ENCODE peak calls at places on chromosomes 5 and 9, in five cellular contexts. Q, B, G, V and J are unnamed samples.

GRCh38 chr5:34652466-34652865 is 3.7 kb upstream of the RAI14 start:
- DNase-seq in Q (no peak), B (no peak), G (no peak), V (no peak), J (no peak)

GRCh38 chr5:57754616-57755015 is 272.0 kb upstream of the ACTBL2 start:
- DNase-seq in Q (no peak), B (peak), G (no peak), V (no peak), J (peak)

GRCh38 chr5:172451771-172452197 is 2.5 kb downstream of the SH3PXD2B start:
- DNase-seq in Q (peak), B (peak), G (no peak), V (peak), J (peak)

GRCh38 chr5:72115277-72115676 is 8.0 kb downstream of the MAP1B start:
- DNase-seq in Q (no peak), B (no peak), G (no peak), V (no peak), J (no peak)

GRCh38 chr5:160250226-160250625 is 20.9 kb downstream of the FABP6 start:
- DNase-seq in Q (no peak), B (no peak), G (no peak), V (no peak), J (no peak)

GRCh38 chr9:107650321-107650720 is 160.8 kb upstream of the KLF4 start:
- DNase-seq in Q (no peak), B (no peak), G (no peak), V (no peak), J (no peak)

GRCh38 chr9:134014946-134015345 is 10.3 kb upstream of the BRD3OS start:
- DNase-seq in Q (no peak), B (peak), G (no peak), V (no peak), J (peak)

GRCh38 chr5:54807421-54807820 is 178.0 kb downstream of the ESM1 start:
- DNase-seq in Q (no peak), B (peak), G (no peak), V (peak), J (peak)

GRCh38 chr5:111755942-111756353 is 1.0 kb downstream of the NREP start:
- DNase-seq in Q (no peak), B (no peak), G (no peak), V (no peak), J (no peak)

GRCh38 chr9:136686794-136687711 is at the start of gene AGPAT2:
- DNase-seq in Q (peak), B (no peak), G (peak), V (peak), J (peak)

GRCh38 chr9:121274851-121275250 is 6.9 kb downstream of the GSN start:
- DNase-seq in Q (no peak), B (no peak), G (no peak), V (no peak), J (no peak)

GRCh38 chr9:101791938-101792337 is 53.5 kb upstream of the GRIN3A start:
- DNase-seq in Q (no peak), B (peak), G (no peak), V (peak), J (peak)

GRCh38 chr9:108994695-108995094 is 18.6 kb downstream of the CTNNAL1 start:
- DNase-seq in Q (peak), B (peak), G (peak), V (no peak), J (peak)

GRCh38 chr5:147805030-147805454 is 22.5 kb upstream of the JAKMIP2 start:
- DNase-seq in Q (no peak), B (peak), G (peak), V (no peak), J (peak)

GRCh38 chr5:73617510-73618279 is 8.3 kb upstream of the ARHGEF28 start:
- DNase-seq in Q (no peak), B (peak), G (no peak), V (no peak), J (peak)

GRCh38 chr5:160021818-160022446 is 13.0 kb downstream of the TTC1 start:
- DNase-seq in Q (no peak), B (peak), G (no peak), V (peak), J (peak)

GRCh38 chr5:95959964-95960801 is 1.5 kb downstream of the ELL2 start:
- DNase-seq in Q (no peak), B (no peak), G (no peak), V (peak), J (no peak)

GRCh38 chr5:136364307-136364706 is 1.0 kb downstream of the TRPC7 start:
- DNase-seq in Q (no peak), B (no peak), G (no peak), V (peak), J (peak)

GRCh38 chr5:53965459-53965858 is 344.9 kb downstream of the ARL15 start:
- DNase-seq in Q (no peak), B (no peak), G (no peak), V (no peak), J (no peak)

GRCh38 chr5:71705416-71705815 is 13.7 kb upstream of the CARTPT start:
- DNase-seq in Q (no peak), B (no peak), G (no peak), V (no peak), J (no peak)

GRCh38 chr5:122726990-122727616 is 47.8 kb upstream of the SNX2 start:
- DNase-seq in Q (no peak), B (peak), G (no peak), V (peak), J (peak)

GRCh38 chr5:179378441-179379271 is 33.4 kb upstream of the ADAMTS2 start:
- DNase-seq in Q (no peak), B (no peak), G (no peak), V (no peak), J (no peak)

GRCh38 chr9:127555830-127556820 is 56.0 kb upstream of the STXBP1 start:
- DNase-seq in Q (peak), B (peak), G (peak), V (peak), J (peak)

GRCh38 chr5:150585781-150586461 is 54.5 kb upstream of the SYNPO start:
- DNase-seq in Q (peak), B (no peak), G (peak), V (no peak), J (no peak)

GRCh38 chr5:96658272-96658671 is 3.9 kb upstream of the CAST start:
- DNase-seq in Q (no peak), B (no peak), G (no peak), V (no peak), J (no peak)

GRCh38 chr5:171711631-171712030 is 74.0 kb upstream of the SMIM23 start:
- DNase-seq in Q (no peak), B (no peak), G (no peak), V (no peak), J (no peak)

GRCh38 chr5:53249529-53249928 is 140.0 kb upstream of the MOCS2 start:
- DNase-seq in Q (peak), B (peak), G (no peak), V (peak), J (peak)

GRCh38 chr9:121651295-121652036 is at the start of gene DAB2IP:
- DNase-seq in Q (peak), B (no peak), G (peak), V (no peak), J (peak)

GRCh38 chr5:132474881-132475511 is 15.6 kb downstream of the IRF1 start:
- DNase-seq in Q (peak), B (no peak), G (no peak), V (no peak), J (no peak)

DNA sequence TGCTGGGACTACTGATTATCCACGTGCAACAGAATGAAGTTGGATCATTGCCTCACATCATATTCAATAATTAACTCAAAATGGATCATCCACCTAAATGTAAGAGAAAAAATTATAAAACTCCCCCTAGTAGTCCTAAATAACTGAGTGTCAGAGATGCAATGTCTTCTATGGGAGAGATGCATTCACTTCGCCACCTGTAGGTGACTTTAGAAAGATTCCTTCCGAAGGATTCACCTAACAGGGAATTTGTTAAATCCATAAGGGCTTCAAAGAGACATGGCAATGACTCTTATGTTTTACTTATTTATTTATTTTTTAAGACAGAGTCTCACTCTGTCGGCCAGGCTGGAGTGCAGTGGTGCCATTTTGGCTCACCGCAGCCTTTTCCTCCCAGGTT is 526.0 kb downstream of the MTRR start:
- DNase-seq in Q (no peak), B (no peak), G (no peak), V (no peak), J (no peak)
- TF ChIP-seq CTCF in Q (no peak), B (no peak), G (no peak), V (no peak), J (no peak)

GRCh38 chr5:38250752-38251448 is 7.5 kb upstream of the EGFLAM start:
- DNase-seq in Q (no peak), B (no peak), G (no peak), V (no peak), J (no peak)
- H3K4me3 ChIP-seq in Q (no peak), B (no peak), G (no peak), V (no peak), J (no peak)

GRCh38 chr5:14326035-14326909 is 183.1 kb downstream of the TRIO start:
- DNase-seq in Q (no peak), B (no peak), G (no peak), V (peak), J (no peak)
- TF ChIP-seq CTCF in Q (no peak), B (peak), G (peak), V (no peak), J (no peak)

GRCh38 chr9:13607746-13608445 is 328.4 kb upstream of the MPDZ start:
- DNase-seq in Q (no peak), B (no peak), G (no peak), V (no peak), J (no peak)
- H3K4me3 ChIP-seq in Q (peak), B (no peak), G (peak), V (no peak), J (no peak)

GRCh38 chr5:60595183-60595582 is 104.8 kb downstream of the DEPDC1B start:
- DNase-seq in Q (no peak), B (peak), G (no peak), V (no peak), J (no peak)

GRCh38 chr5:60585618-60586017 is 114.3 kb downstream of the DEPDC1B start:
- DNase-seq in Q (no peak), B (no peak), G (no peak), V (no peak), J (no peak)

GRCh38 chr5:60586307-60586901 is 113.6 kb downstream of the DEPDC1B start:
- DNase-seq in Q (no peak), B (peak), G (no peak), V (peak), J (peak)

GRCh38 chr5:60594715-60595114 is 105.3 kb downstream of the DEPDC1B start:
- DNase-seq in Q (no peak), B (no peak), G (no peak), V (no peak), J (no peak)

DNA sequence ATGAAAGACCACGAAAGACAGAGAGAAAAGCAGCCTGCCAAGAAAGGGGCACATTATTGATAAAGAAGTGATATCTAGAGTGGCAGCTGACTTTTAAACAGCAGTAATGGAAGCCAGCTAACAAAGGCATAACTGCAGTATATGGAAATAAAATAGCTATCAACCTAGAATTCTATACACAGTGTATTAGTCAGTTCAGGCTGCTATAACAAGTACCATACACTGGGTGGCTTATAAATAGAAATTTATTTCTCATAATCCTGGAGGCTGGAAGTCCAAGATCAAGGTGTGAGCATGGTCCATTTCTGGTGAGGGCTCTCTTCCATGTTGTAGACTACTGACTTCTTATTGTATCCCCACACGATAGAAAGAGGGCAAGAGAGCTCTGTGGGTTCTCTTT is 109.8 kb downstream of the DEPDC1B start:
- DNase-seq in Q (no peak), B (no peak), G (no peak), V (no peak), J (no peak)
- TF ChIP-seq CTCF in Q (no peak), B (no peak), G (no peak), V (no peak), J (no peak)

GRCh38 chr9:6218099-6218502 is 2.5 kb downstream of the IL33 start:
- DNase-seq in Q (no peak), B (peak), G (no peak), V (no peak), J (peak)
- H3K4me3 ChIP-seq in Q (peak), B (no peak), G (peak), V (no peak), J (no peak)

GRCh38 chr5:50722223-50722622 is 55.8 kb downstream of the PARP8 start:
- DNase-seq in Q (no peak), B (no peak), G (no peak), V (no peak), J (no peak)
- TF ChIP-seq CTCF in Q (no peak), B (no peak), G (no peak), V (no peak), J (no peak)

DNA sequence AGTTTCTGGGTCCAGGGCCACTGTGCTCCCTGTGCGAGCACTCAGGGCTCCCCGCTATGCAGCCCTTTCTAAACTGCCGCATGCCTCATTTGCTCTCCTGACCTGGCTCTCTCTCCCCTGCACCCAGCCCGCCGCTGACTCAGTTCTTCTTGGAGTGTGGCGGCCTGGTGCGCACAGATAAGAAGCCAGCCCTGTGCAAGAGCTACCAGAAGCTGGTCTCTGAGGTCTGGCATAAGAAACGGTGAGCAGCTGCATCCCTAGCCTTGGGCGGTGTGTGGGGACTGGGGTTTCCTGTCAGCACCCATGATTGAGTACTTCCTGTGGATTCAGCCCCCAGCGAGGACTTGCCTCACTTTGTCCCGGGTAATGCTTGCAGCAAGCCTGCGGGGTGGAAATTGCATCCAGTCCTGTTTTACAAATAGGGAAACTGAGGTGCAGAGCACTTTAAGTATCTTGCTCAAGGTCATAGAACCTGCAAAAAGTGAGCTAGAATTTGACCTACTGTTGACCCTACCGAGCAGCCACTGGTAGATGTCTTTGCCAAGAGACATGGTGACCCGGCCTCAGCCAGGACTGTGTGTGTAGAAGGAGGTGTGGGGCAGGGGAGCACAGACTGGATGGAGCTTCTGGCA is 27.9 kb downstream of the USP20 start:
- DNase-seq in Q (no peak), B (peak), G (peak), V (no peak), J (peak)
- H3K4me3 ChIP-seq in Q (no peak), B (no peak), G (no peak), V (no peak), J (no peak)